ENCODE peak calls at places on chromosomes 16 and 17, in seven cellular contexts. X is LHCN-M2; G is mesenchymal stem cell; M is stimulated activated CD8-positive, alpha-beta memory T cell treated with anti-CD3 and anti-CD28 coated beads, Interleukin-15, amount 100 ng/mL, for 24 hours; C is amniotic epithelial cell; D is left ventricle myocardium inferior; P is esophagus squamous epithelium. A is an unnamed sample.

GRCh38 chr17:31726980-31727427 is 132.0 kb downstream of the COPRS start:
- DNase-seq in X (no peak), G (peak), M (no peak), C (peak), D (no peak), P (no peak), A (no peak)

GRCh38 chr17:35084987-35085386 is 21.5 kb upstream of the RFFL start:
- DNase-seq in X (peak), G (no peak), M (no peak), C (peak), D (no peak), P (no peak), A (no peak)

GRCh38 chr16:2773188-2773968 is 3.7 kb downstream of the ELOB start:
- DNase-seq in X (peak), G (no peak), M (no peak), C (peak), D (no peak), P (no peak), A (peak)

GRCh38 chr17:5485270-5486205 is at the start of gene DERL2:
- DNase-seq in X (peak), G (no peak), M (no peak), C (peak), D (no peak), P (peak), A (no peak)

GRCh38 chr16:12350945-12351344 is 374.4 kb downstream of the SNX29 start:
- DNase-seq in X (no peak), G (no peak), M (no peak), C (no peak), D (no peak), P (no peak), A (peak)

GRCh38 chr17:45951403-45951802 is 47.6 kb upstream of the STH start:
- DNase-seq in X (no peak), G (no peak), M (no peak), C (no peak), D (no peak), P (no peak), A (no peak)

GRCh38 chr16:80996688-80997138 is 10.0 kb downstream of the CMC2 start:
- DNase-seq in X (no peak), G (no peak), M (no peak), C (no peak), D (no peak), P (no peak), A (no peak)

GRCh38 chr16:4852221-4852872 is 5.1 kb downstream of the UBN1 start:
- DNase-seq in X (peak), G (peak), M (no peak), C (peak), D (no peak), P (no peak), A (no peak)

GRCh38 chr16:7689234-7689633 is 356.6 kb downstream of the RBFOX1 start:
- DNase-seq in X (no peak), G (no peak), M (no peak), C (no peak), D (no peak), P (no peak), A (peak)

GRCh38 chr17:51133365-51133764 is 12.7 kb upstream of the SPAG9 start:
- DNase-seq in X (peak), G (no peak), M (no peak), C (no peak), D (no peak), P (no peak), A (no peak)

GRCh38 chr17:35368086-35368824 is 5.2 kb downstream of the SLFN11 start:
- DNase-seq in X (no peak), G (no peak), M (no peak), C (peak), D (no peak), P (no peak), A (peak)